ENCODE peak calls at places on chromosomes 6 and 20, in seven cellular contexts. One of them, this sample, is unnamed.

GRCh38 chr6:6390849-6391602 is 70.6 kb upstream of the F13A1 start:
- DNase-seq in head of caudate nucleus: peak; percentile 60
- DNase-seq in stimulated activated CD4-positive, alpha-beta T cell treated with anti-CD3 and anti-CD28 coated beads, Interleukin-12 subunit alpha, Interleukin-12 subunit beta, amount 100 ng/mL, for 4 hours: no peak
- DNase-seq in M059J: no peak
- DNase-seq in heart right ventricle: no peak
- DNase-seq in neural crest cell: no peak
- DNase-seq in islet precursor cell: no peak
- DNase-seq in this sample: no peak

GRCh38 chr6:134774244-134774643 is 175.7 kb downstream of the ALDH8A1 start:
- DNase-seq in M059J: peak; percentile 27
- DNase-seq in head of caudate nucleus: no peak
- DNase-seq in islet precursor cell: no peak
- DNase-seq in neural crest cell: no peak
- DNase-seq in heart right ventricle: no peak
- DNase-seq in stimulated activated CD4-positive, alpha-beta T cell treated with anti-CD3 and anti-CD28 coated beads, Interleukin-12 subunit alpha, Interleukin-12 subunit beta, amount 100 ng/mL, for 4 hours: no peak
- DNase-seq in this sample: peak; percentile 69

GRCh38 chr6:146598785-146599405 is at the start of gene ADGB:
- DNase-seq in M059J: peak; percentile 69
- DNase-seq in islet precursor cell: peak; percentile 93
- DNase-seq in neural crest cell: peak; percentile 70
- DNase-seq in head of caudate nucleus: peak; percentile 28
- DNase-seq in heart right ventricle: peak; percentile 30
- DNase-seq in stimulated activated CD4-positive, alpha-beta T cell treated with anti-CD3 and anti-CD28 coated beads, Interleukin-12 subunit alpha, Interleukin-12 subunit beta, amount 100 ng/mL, for 4 hours: no peak
- DNase-seq in this sample: peak; percentile 64

GRCh38 chr6:82246802-82247633 is 526 bp downstream of the IBTK start:
- DNase-seq in M059J: peak; percentile 78
- DNase-seq in head of caudate nucleus: peak; percentile 45
- DNase-seq in neural crest cell: peak; percentile 60
- DNase-seq in heart right ventricle: peak; percentile 60
- DNase-seq in stimulated activated CD4-positive, alpha-beta T cell treated with anti-CD3 and anti-CD28 coated beads, Interleukin-12 subunit alpha, Interleukin-12 subunit beta, amount 100 ng/mL, for 4 hours: no peak
- DNase-seq in islet precursor cell: peak; percentile 90
- DNase-seq in this sample: peak; percentile 78

GRCh38 chr6:3977875-3978711 is 100.8 kb downstream of the FAM217A start:
- DNase-seq in M059J: peak; percentile 74
- DNase-seq in heart right ventricle: peak; percentile 24
- DNase-seq in stimulated activated CD4-positive, alpha-beta T cell treated with anti-CD3 and anti-CD28 coated beads, Interleukin-12 subunit alpha, Interleukin-12 subunit beta, amount 100 ng/mL, for 4 hours: peak; percentile 10
- DNase-seq in islet precursor cell: peak; percentile 87
- DNase-seq in neural crest cell: no peak
- DNase-seq in head of caudate nucleus: no peak
- DNase-seq in this sample: peak; percentile 93

GRCh38 chr20:37498066-37498702 is 22.9 kb upstream of the NNAT start:
- DNase-seq in head of caudate nucleus: no peak
- DNase-seq in stimulated activated CD4-positive, alpha-beta T cell treated with anti-CD3 and anti-CD28 coated beads, Interleukin-12 subunit alpha, Interleukin-12 subunit beta, amount 100 ng/mL, for 4 hours: no peak
- DNase-seq in neural crest cell: no peak
- DNase-seq in heart right ventricle: no peak
- DNase-seq in M059J: no peak
- DNase-seq in islet precursor cell: no peak
- DNase-seq in this sample: peak; percentile 22

GRCh38 chr6:119351005-119351394 is 1.4 kb upstream of the MAN1A1 start:
- DNase-seq in stimulated activated CD4-positive, alpha-beta T cell treated with anti-CD3 and anti-CD28 coated beads, Interleukin-12 subunit alpha, Interleukin-12 subunit beta, amount 100 ng/mL, for 4 hours: no peak
- DNase-seq in M059J: peak; percentile 29
- DNase-seq in islet precursor cell: no peak
- DNase-seq in heart right ventricle: no peak
- DNase-seq in head of caudate nucleus: no peak
- DNase-seq in neural crest cell: no peak
- DNase-seq in this sample: peak; percentile 58

GRCh38 chr6:147003186-147003585 is 201.0 kb upstream of the STXBP5 start:
- DNase-seq in head of caudate nucleus: no peak
- DNase-seq in M059J: no peak
- DNase-seq in neural crest cell: no peak
- DNase-seq in heart right ventricle: no peak
- DNase-seq in islet precursor cell: no peak
- DNase-seq in stimulated activated CD4-positive, alpha-beta T cell treated with anti-CD3 and anti-CD28 coated beads, Interleukin-12 subunit alpha, Interleukin-12 subunit beta, amount 100 ng/mL, for 4 hours: no peak
- DNase-seq in this sample: no peak

GRCh38 chr20:3890410-3890751 is 1.2 kb downstream of the PANK2 start:
- DNase-seq in heart right ventricle: no peak
- DNase-seq in islet precursor cell: no peak
- DNase-seq in head of caudate nucleus: no peak
- DNase-seq in neural crest cell: no peak
- DNase-seq in stimulated activated CD4-positive, alpha-beta T cell treated with anti-CD3 and anti-CD28 coated beads, Interleukin-12 subunit alpha, Interleukin-12 subunit beta, amount 100 ng/mL, for 4 hours: no peak
- DNase-seq in M059J: peak; percentile 50
- DNase-seq in this sample: peak; percentile 52

GRCh38 chr6:67935976-67936477 is 699.1 kb upstream of the ADGRB3 start:
- DNase-seq in neural crest cell: no peak
- DNase-seq in islet precursor cell: no peak
- DNase-seq in heart right ventricle: no peak
- DNase-seq in stimulated activated CD4-positive, alpha-beta T cell treated with anti-CD3 and anti-CD28 coated beads, Interleukin-12 subunit alpha, Interleukin-12 subunit beta, amount 100 ng/mL, for 4 hours: no peak
- DNase-seq in M059J: no peak
- DNase-seq in head of caudate nucleus: no peak
- DNase-seq in this sample: no peak

GRCh38 chr6:7993952-7994351 is 70.2 kb downstream of the BLOC1S5 start:
- DNase-seq in islet precursor cell: no peak
- DNase-seq in M059J: no peak
- DNase-seq in head of caudate nucleus: no peak
- DNase-seq in heart right ventricle: no peak
- DNase-seq in neural crest cell: no peak
- DNase-seq in stimulated activated CD4-positive, alpha-beta T cell treated with anti-CD3 and anti-CD28 coated beads, Interleukin-12 subunit alpha, Interleukin-12 subunit beta, amount 100 ng/mL, for 4 hours: no peak
- DNase-seq in this sample: no peak

GRCh38 chr6:127222418-127222817 is 44.2 kb upstream of the RNF146 start:
- DNase-seq in heart right ventricle: no peak
- DNase-seq in head of caudate nucleus: no peak
- DNase-seq in stimulated activated CD4-positive, alpha-beta T cell treated with anti-CD3 and anti-CD28 coated beads, Interleukin-12 subunit alpha, Interleukin-12 subunit beta, amount 100 ng/mL, for 4 hours: no peak
- DNase-seq in islet precursor cell: no peak
- DNase-seq in M059J: no peak
- DNase-seq in neural crest cell: no peak
- DNase-seq in this sample: no peak

GRCh38 chr20:48750941-48751620 is 76.7 kb downstream of the PREX1 start:
- DNase-seq in heart right ventricle: peak; percentile 73
- DNase-seq in head of caudate nucleus: peak; percentile 79
- DNase-seq in stimulated activated CD4-positive, alpha-beta T cell treated with anti-CD3 and anti-CD28 coated beads, Interleukin-12 subunit alpha, Interleukin-12 subunit beta, amount 100 ng/mL, for 4 hours: no peak
- DNase-seq in M059J: peak; percentile 25
- DNase-seq in islet precursor cell: no peak
- DNase-seq in neural crest cell: peak; percentile 65
- DNase-seq in this sample: no peak

GRCh38 chr6:71404145-71404966 is 115.7 kb downstream of the OGFRL1 start:
- DNase-seq in M059J: peak; percentile 96
- DNase-seq in neural crest cell: no peak
- DNase-seq in stimulated activated CD4-positive, alpha-beta T cell treated with anti-CD3 and anti-CD28 coated beads, Interleukin-12 subunit alpha, Interleukin-12 subunit beta, amount 100 ng/mL, for 4 hours: no peak
- DNase-seq in heart right ventricle: no peak
- DNase-seq in islet precursor cell: no peak
- DNase-seq in head of caudate nucleus: no peak
- DNase-seq in this sample: peak; percentile 43

GRCh38 chr6:14316911-14317535 is 199.5 kb downstream of the CD83 start:
- DNase-seq in M059J: peak; percentile 13
- DNase-seq in head of caudate nucleus: no peak
- DNase-seq in stimulated activated CD4-positive, alpha-beta T cell treated with anti-CD3 and anti-CD28 coated beads, Interleukin-12 subunit alpha, Interleukin-12 subunit beta, amount 100 ng/mL, for 4 hours: no peak
- DNase-seq in islet precursor cell: no peak
- DNase-seq in heart right ventricle: no peak
- DNase-seq in neural crest cell: no peak
- DNase-seq in this sample: peak; percentile 19

GRCh38 chr20:53040678-53041674 is 68.8 kb downstream of the TSHZ2 start:
- DNase-seq in M059J: peak; percentile 85
- DNase-seq in heart right ventricle: peak; percentile 29
- DNase-seq in stimulated activated CD4-positive, alpha-beta T cell treated with anti-CD3 and anti-CD28 coated beads, Interleukin-12 subunit alpha, Interleukin-12 subunit beta, amount 100 ng/mL, for 4 hours: no peak
- DNase-seq in head of caudate nucleus: no peak
- DNase-seq in islet precursor cell: no peak
- DNase-seq in neural crest cell: no peak
- DNase-seq in this sample: no peak

This sample was measured in mesenchymal stem cell.